ENCODE peak calls at places on chromosomes 6 and 20, in five cellular contexts. S, Y, J, I and R are unnamed samples.

GRCh38 chr6:143528164-143528811 is 16.8 kb upstream of the FUCA2 start:
- DNase-seq in J (no peak), I (no peak), Y (no peak), S (no peak), R (no peak)

GRCh38 chr6:25027221-25027916 is 91.6 kb upstream of the RIPOR2 start:
- DNase-seq in I (no peak), J (no peak), S (no peak), Y (peak; percentile 69), R (peak; percentile 89)

GRCh38 chr20:48898210-48898609 is 23.3 kb upstream of the ARFGEF2 start:
- DNase-seq in J (no peak), S (no peak), I (no peak), Y (no peak), R (no peak)

GRCh38 chr20:41734506-41734945 is 116.3 kb upstream of the CHD6 start:
- DNase-seq in Y (peak; percentile 78), I (peak; percentile 75), J (peak; percentile 37), S (no peak), R (no peak)

GRCh38 chr6:51842066-51842465 is 245.3 kb downstream of the PKHD1 start:
- DNase-seq in J (no peak), I (no peak), Y (no peak), S (no peak), R (no peak)

GRCh38 chr6:74549746-74550145 is 656.1 kb downstream of the COL12A1 start:
- DNase-seq in Y (peak; percentile 49), J (no peak), I (peak; percentile 13), S (no peak), R (no peak)

GRCh38 chr20:19815553-19815991 is 57.5 kb downstream of the RIN2 start:
- DNase-seq in J (peak; percentile 70), Y (peak; percentile 10), S (no peak), I (peak; percentile 70), R (no peak)

GRCh38 chr6:12113190-12113578 is 101.1 kb downstream of the HIVEP1 start:
- DNase-seq in J (no peak), S (no peak), Y (no peak), I (no peak), R (no peak)

GRCh38 chr6:161744211-161745067 is 470.6 kb upstream of the AGPAT4 start:
- DNase-seq in I (no peak), S (no peak), J (no peak), Y (no peak), R (no peak)

GRCh38 chr20:44580581-44581268 is 1.7 kb upstream of the PKIG start:
- DNase-seq in Y (no peak), I (no peak), S (no peak), J (no peak), R (no peak)

GRCh38 chr6:82953871-82954270 is 111.8 kb downstream of the UBE3D start:
- DNase-seq in S (no peak), J (no peak), Y (no peak), I (no peak), R (no peak)

GRCh38 chr20:59515013-59515905 is 89.1 kb upstream of the PHACTR3 start:
- DNase-seq in J (peak; percentile 47), Y (peak; percentile 94), I (peak; percentile 73), S (no peak), R (no peak)

GRCh38 chr6:90413867-90414266 is 117.2 kb upstream of the BACH2 start:
- DNase-seq in J (no peak), S (no peak), I (no peak), Y (peak; percentile 86), R (peak; percentile 81)

GRCh38 chr6:26475823-26476729 is 18.3 kb downstream of the BTN2A1 start:
- DNase-seq in Y (peak; percentile 30), I (peak; percentile 31), S (no peak), J (no peak), R (no peak)

GRCh38 chr20:23671479-23671878 is 17.4 kb downstream of the CST4 start:
- DNase-seq in Y (no peak), S (no peak), J (no peak), I (no peak), R (no peak)

GRCh38 chr20:56348306-56348695 is 10.5 kb upstream of the FAM210B start:
- DNase-seq in S (no peak), Y (no peak), I (peak; percentile 74), J (no peak), R (no peak)

GRCh38 chr20:20450461-20451027 is 82.6 kb downstream of the INSM1 start:
- DNase-seq in Y (no peak), I (no peak), S (no peak), J (no peak), R (no peak)

GRCh38 chr6:41565701-41566100 is 19.5 kb downstream of the FOXP4 start:
- DNase-seq in I (no peak), Y (no peak), J (no peak), S (no peak), R (no peak)

GRCh38 chr6:32148722-32149576 is 2.8 kb downstream of the PRRT1 start:
- DNase-seq in I (no peak), S (peak; percentile 86), Y (peak; percentile 96), J (no peak), R (peak; percentile 85)

GRCh38 chr6:96841241-96841824 is 4.1 kb upstream of the GPR63 start:
- DNase-seq in J (no peak), I (no peak), S (no peak), Y (no peak), R (no peak)

GRCh38 chr6:137978252-137978896 is 111.3 kb downstream of the TNFAIP3 start:
- DNase-seq in S (no peak), J (peak; percentile 48), Y (no peak), I (no peak), R (no peak)

GRCh38 chr6:79605968-79606764 is 25.0 kb upstream of the SH3BGRL2 start:
- DNase-seq in J (no peak), S (no peak), Y (peak; percentile 52), I (no peak), R (no peak)

GRCh38 chr6:149480502-149481280 is 4.1 kb downstream of the ZC3H12D start:
- DNase-seq in I (no peak), Y (no peak), J (no peak), S (no peak), R (peak; percentile 82)

GRCh38 chr6:149212202-149212601 is 105.3 kb upstream of the TAB2 start:
- DNase-seq in S (no peak), J (no peak), I (no peak), Y (no peak), R (no peak)

GRCh38 chr20:3808141-3808479 is 12.0 kb downstream of the CDC25B start:
- DNase-seq in J (peak; percentile 80), S (peak; percentile 93), Y (peak; percentile 48), I (peak; percentile 61), R (peak; percentile 84)
- H3K4me1 ChIP-seq in J (peaks cover 91% of the 10 kb centered on the region), S (peaks cover 90% of the 10 kb centered on the region), Y (peaks cover 14% of the 10 kb centered on the region), I (peaks cover 62% of the 10 kb centered on the region), R (peaks cover 89% of the 10 kb centered on the region)

DNA sequence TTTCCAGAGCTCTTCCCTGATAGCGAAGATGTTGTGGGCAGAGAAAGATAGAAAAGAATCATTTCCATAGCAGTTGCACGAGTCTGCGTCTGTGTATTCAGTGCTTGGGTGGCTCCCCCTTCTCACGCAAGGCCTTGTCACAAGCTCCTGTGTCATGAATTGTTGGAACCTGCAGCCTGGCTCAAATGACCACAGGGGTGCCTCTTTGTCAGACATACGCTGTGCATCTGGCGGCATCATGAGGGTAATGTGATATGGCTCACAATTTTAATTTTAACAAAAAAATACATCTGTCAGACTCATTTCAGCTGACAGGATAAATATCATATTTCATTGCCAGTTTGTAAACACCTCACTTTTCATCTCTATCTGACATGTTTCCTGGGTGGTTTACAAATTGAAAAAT is 90.8 kb downstream of the CAP2 start:
- DNase-seq in Y (no peak), J (no peak), S (no peak), I (no peak), R (no peak)
- TF ChIP-seq POLR2AphosphoS5 in Y (no peak), J (no peak), S (no peak), I (no peak), R (no peak)

GRCh38 chr20:64045346-64046011 is 4.0 kb downstream of the SOX18 start:
- DNase-seq in S (no peak), Y (peak; percentile 27), J (no peak), I (no peak), R (no peak)
- H3K27me3 ChIP-seq in S (peaks cover 65% of the 10 kb centered on the region), Y (peaks cover 89% of the 10 kb centered on the region), J (no peaks in the 10 kb centered on the region), I (no peaks in the 10 kb centered on the region), R (no peaks in the 10 kb centered on the region)

GRCh38 chr6:6680524-6680923 is 92.0 kb downstream of the LY86 start:
- DNase-seq in S (no peak), J (no peak), Y (no peak), I (no peak), R (no peak)
- H3K4me1 ChIP-seq in S (peaks cover 59% of the 10 kb centered on the region), J (peaks cover 21% of the 10 kb centered on the region), Y (peaks cover 12% of the 10 kb centered on the region), I (peaks cover 46% of the 10 kb centered on the region), R (peaks cover 72% of the 10 kb centered on the region)

DNA sequence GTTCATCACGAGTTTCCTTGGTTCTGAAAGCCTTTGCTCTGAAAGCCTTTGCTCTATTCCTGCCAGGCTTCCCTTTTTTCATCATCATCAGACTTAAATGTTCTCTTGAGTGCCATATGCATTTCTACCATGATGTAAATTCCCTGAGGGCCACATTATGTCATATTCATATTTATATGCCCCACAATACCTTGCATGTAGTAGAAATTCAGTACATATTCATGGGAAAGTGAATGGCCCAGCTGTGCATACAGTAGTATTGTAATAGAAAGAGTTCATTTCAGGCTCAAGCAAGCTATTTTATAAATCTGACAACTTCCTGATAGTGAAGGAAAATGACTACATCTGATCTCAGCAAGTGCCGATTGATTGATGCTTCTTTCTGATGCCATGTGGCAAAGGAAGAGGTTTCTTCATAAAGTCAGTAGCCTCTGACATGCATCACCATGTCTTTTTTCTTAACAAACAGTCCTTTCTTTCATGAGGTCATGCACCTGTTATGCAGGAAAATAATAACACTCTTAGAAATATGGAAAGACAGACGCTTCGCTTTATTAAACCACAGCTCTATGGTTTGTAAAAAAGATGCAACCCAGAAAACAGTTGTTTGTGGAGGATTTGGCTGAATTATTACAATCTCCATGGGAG is 308.7 kb downstream of the SAMD5 start:
- DNase-seq in I (no peak), J (no peak), S (no peak), Y (no peak), R (no peak)
- TF ChIP-seq POLR2AphosphoS5 in I (no peak), J (no peak), S (no peak), Y (no peak), R (no peak)

GRCh38 chr20:40688129-40689099 is 622 bp downstream of the MAFB start:
- DNase-seq in S (no peak), Y (no peak), I (no peak), J (no peak), R (no peak)
- H3K27me3 ChIP-seq in S (peaks cover 20% of the 10 kb centered on the region), Y (peaks cover 98% of the 10 kb centered on the region), I (peaks cover 55% of the 10 kb centered on the region), J (peaks cover 25% of the 10 kb centered on the region), R (peaks cover 68% of the 10 kb centered on the region)

GRCh38 chr20:1225263-1225728 is 548 bp upstream of the RAD21L1 start:
- DNase-seq in S (no peak), J (no peak), I (peak; percentile 65), Y (peak; percentile 91), R (no peak)
- H3K4me1 ChIP-seq in S (peaks cover 18% of the 10 kb centered on the region), J (peaks cover 18% of the 10 kb centered on the region), I (peaks cover 13% of the 10 kb centered on the region), Y (peaks cover 5% of the 10 kb centered on the region), R (peaks cover 14% of the 10 kb centered on the region)

GRCh38 chr20:34511891-34512265 is 4.3 kb upstream of the DYNLRB1 start:
- DNase-seq in Y (no peak), I (peak; percentile 73), S (no peak), J (no peak), R (no peak)
- TF ChIP-seq POLR2AphosphoS5 in Y (no peak), I (peak; percentile 31), S (no peak), J (no peak), R (no peak)